ENCODE peak calls at places on chromosomes 6 and 20, in five cellular contexts. Z is heart left ventricle, I is GM23338, L is fibroblast of lung, K is tibial nerve. W is an unnamed sample. For H3K4me1, the result is how much of the 10 kb centered on the place peaks cover.

GRCh38 chr6:44503471-44503870 is 116.0 kb downstream of the CDC5L start:
- DNase-seq in I (no peak), Z (no peak), L (peak), K (no peak), W (no peak)

GRCh38 chr20:23112595-23112994 is 26.5 kb upstream of the CD93 start:
- DNase-seq in Z (no peak), K (no peak), L (no peak), I (no peak), W (no peak)

GRCh38 chr6:56902551-56903464 is 52.1 kb upstream of the BEND6 start:
- DNase-seq in L (peak), I (peak), Z (peak), K (no peak), W (no peak)

GRCh38 chr6:3628143-3628840 is 123.2 kb downstream of the PXDC1 start:
- DNase-seq in Z (no peak), K (no peak), I (no peak), L (peak), W (peak)

GRCh38 chr20:62728028-62728780 is 19.6 kb downstream of the NTSR1 start:
- DNase-seq in L (no peak), K (no peak), Z (peak), I (no peak), W (no peak)

GRCh38 chr6:32092760-32093497 is 16.2 kb downstream of the TNXB start:
- DNase-seq in L (peak), Z (no peak), K (no peak), I (no peak), W (no peak)

GRCh38 chr6:3363296-3364025 is 93.4 kb downstream of the SLC22A23 start:
- DNase-seq in Z (no peak), I (no peak), L (no peak), K (no peak), W (no peak)

GRCh38 chr6:154824076-154824475 is 90.9 kb downstream of the SCAF8 start:
- DNase-seq in K (no peak), L (peak), I (no peak), Z (no peak), W (no peak)

GRCh38 chr6:13479206-13479797 is 8.1 kb downstream of the GFOD1 start:
- DNase-seq in I (no peak), K (no peak), Z (no peak), L (no peak), W (no peak)
- H3K4me1 ChIP-seq in I (under half), K (under half), Z (half or more), L (under half), W (under half)

DNA sequence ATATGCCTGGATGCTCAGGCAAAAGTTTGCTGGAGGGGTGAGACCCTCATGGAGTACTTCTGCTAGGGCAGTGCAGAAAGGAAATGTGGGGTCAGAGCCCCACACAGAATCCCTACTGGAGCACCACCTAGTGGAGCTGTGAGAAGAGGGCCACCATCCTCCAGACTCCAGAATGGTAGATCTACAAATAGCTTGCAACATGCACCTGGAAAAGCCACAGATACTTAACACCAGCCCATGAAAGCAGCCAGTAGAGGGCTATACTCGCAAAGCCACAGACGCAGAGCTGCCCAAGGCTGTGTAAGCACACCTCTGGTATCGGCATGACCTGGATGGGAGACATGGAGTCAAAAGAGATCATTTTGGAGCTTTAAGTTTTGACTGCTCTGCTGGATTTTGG is 60.7 kb upstream of the GJE1 start:
- DNase-seq in Z (no peak), L (no peak), I (peak), K (no peak), W (no peak)
- TF ChIP-seq CTCF in Z (no peak), L (no peak), I (peak), K (no peak), W (no peak)

GRCh38 chr20:49706548-49707517 is 6.8 kb downstream of the B4GALT5 start:
- DNase-seq in Z (no peak), K (no peak), I (peak), L (no peak), W (no peak)
- H3K4me1 ChIP-seq in Z (under half), K (under half), I (half or more), L (under half), W (under half)

GRCh38 chr6:9851541-9852380 is 563.1 kb downstream of the TFAP2A start:
- DNase-seq in I (peak), L (peak), Z (no peak), K (no peak), W (no peak)
- TF ChIP-seq CTCF in I (peak), L (no peak), Z (no peak), K (no peak), W (no peak)

W was measured in CD8-positive, alpha-beta T cell.